ENCODE peak calls at places on chromosomes 4 and X, in ten cellular contexts. One of them, this sample, is unnamed.

GRCh38 chr4:138275946-138276621 is 33.9 kb upstream of the SLC7A11 start:
- DNase-seq in psoas muscle: no peak
- DNase-seq in MCF 10A: peak
- DNase-seq in right atrium auricular region: no peak
- DNase-seq in NT2/D1: no peak
- DNase-seq in mesothelial cell of epicardium: no peak
- DNase-seq in smooth muscle cell of the brain vasculature: peak
- DNase-seq in ACHN: peak
- DNase-seq in left ventricle myocardium inferior: no peak
- DNase-seq in breast epithelium: no peak
- DNase-seq in this sample: peak

GRCh38 chr4:73964862-73965611 is 16.8 kb downstream of the PF4 start:
- DNase-seq in MCF 10A: peak
- DNase-seq in right atrium auricular region: no peak
- DNase-seq in breast epithelium: no peak
- DNase-seq in mesothelial cell of epicardium: no peak
- DNase-seq in left ventricle myocardium inferior: no peak
- DNase-seq in ACHN: no peak
- DNase-seq in smooth muscle cell of the brain vasculature: no peak
- DNase-seq in psoas muscle: no peak
- DNase-seq in NT2/D1: no peak
- DNase-seq in this sample: no peak

GRCh38 chr4:148044889-148045352 is 313.0 kb downstream of the ARHGAP10 start:
- DNase-seq in left ventricle myocardium inferior: no peak
- DNase-seq in smooth muscle cell of the brain vasculature: no peak
- DNase-seq in psoas muscle: no peak
- DNase-seq in breast epithelium: no peak
- DNase-seq in right atrium auricular region: no peak
- DNase-seq in ACHN: no peak
- DNase-seq in mesothelial cell of epicardium: no peak
- DNase-seq in NT2/D1: no peak
- DNase-seq in MCF 10A: no peak
- DNase-seq in this sample: no peak

GRCh38 chrX:148732743-148733142 is 232.3 kb downstream of the AFF2 start:
- DNase-seq in left ventricle myocardium inferior: no peak
- DNase-seq in breast epithelium: no peak
- DNase-seq in smooth muscle cell of the brain vasculature: no peak
- DNase-seq in MCF 10A: no peak
- DNase-seq in psoas muscle: no peak
- DNase-seq in right atrium auricular region: no peak
- DNase-seq in ACHN: no peak
- DNase-seq in NT2/D1: no peak
- DNase-seq in mesothelial cell of epicardium: no peak
- DNase-seq in this sample: no peak

GRCh38 chr4:145406970-145407369 is 74.7 kb upstream of the SMAD1 start:
- DNase-seq in NT2/D1: no peak
- DNase-seq in breast epithelium: no peak
- DNase-seq in left ventricle myocardium inferior: no peak
- DNase-seq in ACHN: no peak
- DNase-seq in psoas muscle: no peak
- DNase-seq in smooth muscle cell of the brain vasculature: no peak
- DNase-seq in MCF 10A: no peak
- DNase-seq in mesothelial cell of epicardium: no peak
- DNase-seq in right atrium auricular region: no peak
- DNase-seq in this sample: no peak

GRCh38 chr4:111398906-111399330 is 746.3 kb upstream of the FAM241A start:
- DNase-seq in mesothelial cell of epicardium: no peak
- DNase-seq in breast epithelium: no peak
- DNase-seq in left ventricle myocardium inferior: no peak
- DNase-seq in MCF 10A: no peak
- DNase-seq in NT2/D1: no peak
- DNase-seq in smooth muscle cell of the brain vasculature: no peak
- DNase-seq in ACHN: no peak
- DNase-seq in psoas muscle: no peak
- DNase-seq in right atrium auricular region: no peak
- DNase-seq in this sample: no peak

GRCh38 chr4:174388744-174389143 is 105.0 kb downstream of the CEP44 start:
- DNase-seq in psoas muscle: no peak
- DNase-seq in MCF 10A: no peak
- DNase-seq in breast epithelium: no peak
- DNase-seq in right atrium auricular region: no peak
- DNase-seq in left ventricle myocardium inferior: no peak
- DNase-seq in NT2/D1: no peak
- DNase-seq in mesothelial cell of epicardium: no peak
- DNase-seq in ACHN: no peak
- DNase-seq in smooth muscle cell of the brain vasculature: peak
- DNase-seq in this sample: no peak

GRCh38 chrX:124289443-124289842 is 43.0 kb upstream of the TEX13D start:
- DNase-seq in smooth muscle cell of the brain vasculature: no peak
- DNase-seq in ACHN: no peak
- DNase-seq in left ventricle myocardium inferior: no peak
- DNase-seq in breast epithelium: no peak
- DNase-seq in psoas muscle: no peak
- DNase-seq in NT2/D1: no peak
- DNase-seq in right atrium auricular region: no peak
- DNase-seq in mesothelial cell of epicardium: no peak
- DNase-seq in MCF 10A: no peak
- DNase-seq in this sample: no peak

GRCh38 chr4:36511785-36512184 is 230.4 kb downstream of the DTHD1 start:
- DNase-seq in left ventricle myocardium inferior: no peak
- DNase-seq in right atrium auricular region: no peak
- DNase-seq in mesothelial cell of epicardium: no peak
- DNase-seq in smooth muscle cell of the brain vasculature: no peak
- DNase-seq in breast epithelium: no peak
- DNase-seq in NT2/D1: no peak
- DNase-seq in ACHN: no peak
- DNase-seq in MCF 10A: no peak
- DNase-seq in psoas muscle: no peak
- DNase-seq in this sample: no peak

GRCh38 chr4:65918217-65918616 is 247.9 kb upstream of the EPHA5 start:
- DNase-seq in psoas muscle: no peak
- DNase-seq in breast epithelium: no peak
- DNase-seq in NT2/D1: no peak
- DNase-seq in ACHN: no peak
- DNase-seq in mesothelial cell of epicardium: no peak
- DNase-seq in right atrium auricular region: no peak
- DNase-seq in MCF 10A: no peak
- DNase-seq in left ventricle myocardium inferior: no peak
- DNase-seq in smooth muscle cell of the brain vasculature: no peak
- DNase-seq in this sample: no peak

GRCh38 chr4:157674699-157675098 is 454.2 kb downstream of the GRIA2 start:
- DNase-seq in mesothelial cell of epicardium: no peak
- DNase-seq in ACHN: no peak
- DNase-seq in left ventricle myocardium inferior: no peak
- DNase-seq in right atrium auricular region: no peak
- DNase-seq in psoas muscle: no peak
- DNase-seq in smooth muscle cell of the brain vasculature: no peak
- DNase-seq in NT2/D1: no peak
- DNase-seq in breast epithelium: peak
- DNase-seq in MCF 10A: no peak
- DNase-seq in this sample: no peak

GRCh38 chr4:75723117-75723801 is 1.1 kb upstream of the USO1 start:
- DNase-seq in right atrium auricular region: no peak
- DNase-seq in smooth muscle cell of the brain vasculature: no peak
- DNase-seq in left ventricle myocardium inferior: no peak
- DNase-seq in MCF 10A: peak
- DNase-seq in mesothelial cell of epicardium: no peak
- DNase-seq in ACHN: peak
- DNase-seq in psoas muscle: no peak
- DNase-seq in NT2/D1: no peak
- DNase-seq in breast epithelium: no peak
- DNase-seq in this sample: peak

GRCh38 chr4:158015241-158015640 is 157.6 kb downstream of the GASK1B start:
- DNase-seq in right atrium auricular region: no peak
- DNase-seq in breast epithelium: no peak
- DNase-seq in smooth muscle cell of the brain vasculature: no peak
- DNase-seq in psoas muscle: no peak
- DNase-seq in NT2/D1: no peak
- DNase-seq in mesothelial cell of epicardium: no peak
- DNase-seq in left ventricle myocardium inferior: no peak
- DNase-seq in MCF 10A: no peak
- DNase-seq in ACHN: peak
- DNase-seq in this sample: peak

GRCh38 chrX:154352466-154352865 is 22.0 kb downstream of the FLNA start:
- DNase-seq in ACHN: no peak
- DNase-seq in mesothelial cell of epicardium: no peak
- DNase-seq in left ventricle myocardium inferior: no peak
- DNase-seq in right atrium auricular region: no peak
- DNase-seq in smooth muscle cell of the brain vasculature: no peak
- DNase-seq in MCF 10A: no peak
- DNase-seq in breast epithelium: no peak
- DNase-seq in psoas muscle: no peak
- DNase-seq in NT2/D1: no peak
- DNase-seq in this sample: no peak

GRCh38 chrX:22310779-22311178 is 38.1 kb downstream of the CBLL2 start:
- DNase-seq in psoas muscle: no peak
- DNase-seq in smooth muscle cell of the brain vasculature: no peak
- DNase-seq in ACHN: no peak
- DNase-seq in MCF 10A: no peak
- DNase-seq in mesothelial cell of epicardium: no peak
- DNase-seq in breast epithelium: no peak
- DNase-seq in right atrium auricular region: no peak
- DNase-seq in left ventricle myocardium inferior: no peak
- DNase-seq in NT2/D1: no peak
- DNase-seq in this sample: peak

GRCh38 chr4:6886886-6887285 is 22.7 kb upstream of the TBC1D14 start:
- DNase-seq in right atrium auricular region: peak
- DNase-seq in psoas muscle: no peak
- DNase-seq in mesothelial cell of epicardium: no peak
- DNase-seq in ACHN: no peak
- DNase-seq in smooth muscle cell of the brain vasculature: no peak
- DNase-seq in left ventricle myocardium inferior: no peak
- DNase-seq in breast epithelium: no peak
- DNase-seq in NT2/D1: no peak
- DNase-seq in MCF 10A: no peak
- DNase-seq in this sample: no peak

GRCh38 chrX:48030237-48030636 is 23.4 kb downstream of the SPACA5 start:
- DNase-seq in mesothelial cell of epicardium: no peak
- DNase-seq in MCF 10A: no peak
- DNase-seq in breast epithelium: no peak
- DNase-seq in psoas muscle: no peak
- DNase-seq in right atrium auricular region: no peak
- DNase-seq in smooth muscle cell of the brain vasculature: no peak
- DNase-seq in NT2/D1: no peak
- DNase-seq in left ventricle myocardium inferior: no peak
- DNase-seq in ACHN: no peak
- DNase-seq in this sample: no peak

GRCh38 chr4:22491939-22492338 is 23.9 kb downstream of the ADGRA3 start:
- DNase-seq in left ventricle myocardium inferior: no peak
- DNase-seq in MCF 10A: no peak
- DNase-seq in breast epithelium: no peak
- DNase-seq in NT2/D1: no peak
- DNase-seq in mesothelial cell of epicardium: no peak
- DNase-seq in smooth muscle cell of the brain vasculature: no peak
- DNase-seq in right atrium auricular region: no peak
- DNase-seq in psoas muscle: no peak
- DNase-seq in ACHN: no peak
- DNase-seq in this sample: no peak